ENCODE peak calls at places on chromosomes 7 and 10, in seven cellular contexts. E is IMR-90, L is fibroblast of lung, N is sigmoid colon, P is heart left ventricle, D is uterus, F is ovary. J is an unnamed sample. For H3K4me1, the result is how much of the 10 kb centered on the place peaks cover.

GRCh38 chr10:78314651-78315050 is 281.0 kb downstream of the RPS24 start:
- DNase-seq in E (no peak), L (no peak), N (no peak), P (no peak), D (peak), F (no peak), J (no peak)

GRCh38 chr10:28273343-28273742 is 29.5 kb downstream of the MPP7 start:
- DNase-seq in E (no peak), L (no peak), N (no peak), P (no peak), D (no peak), F (no peak), J (no peak)

GRCh38 chr7:69817096-69817495 is 218.8 kb downstream of the AUTS2 start:
- DNase-seq in E (peak), L (peak), N (no peak), P (no peak), D (no peak), F (no peak), J (no peak)

GRCh38 chr10:99368646-99369045 is 39.5 kb downstream of the CNNM1 start:
- DNase-seq in E (peak), L (no peak), N (no peak), P (no peak), D (no peak), F (no peak), J (no peak)

GRCh38 chr7:130148561-130148960 is 56.6 kb downstream of the TMEM209 start:
- DNase-seq in E (peak), L (peak), N (no peak), P (no peak), D (no peak), F (no peak), J (no peak)

GRCh38 chr7:92464515-92464914 is 13.2 kb downstream of the ERVW-1 start:
- DNase-seq in E (no peak), L (no peak), N (no peak), P (no peak), D (no peak), F (no peak), J (no peak)

GRCh38 chr10:12350167-12350872 is 973 bp downstream of the CAMK1D start:
- DNase-seq in E (peak), L (peak), N (peak), P (no peak), D (peak), F (peak), J (peak)

GRCh38 chr7:82036146-82036886 is 266.5 kb upstream of the HGF start:
- DNase-seq in E (peak), L (peak), N (no peak), P (no peak), D (no peak), F (no peak), J (no peak)

GRCh38 chr7:136205956-136206355 is 228.8 kb upstream of the MTPN start:
- DNase-seq in E (no peak), L (no peak), N (no peak), P (no peak), D (no peak), F (no peak), J (no peak)

GRCh38 chr10:129963831-129964501 is at the start of gene EBF3:
- DNase-seq in E (peak), L (no peak), N (peak), P (peak), D (peak), F (peak), J (peak)

GRCh38 chr7:33722383-33723096 is 182.8 kb upstream of the BMPER start:
- DNase-seq in E (peak), L (peak), N (no peak), P (no peak), D (no peak), F (no peak), J (no peak)

GRCh38 chr10:132941640-132942051 is 724 bp downstream of the CFAP46 start:
- DNase-seq in E (no peak), L (no peak), N (no peak), P (no peak), D (no peak), F (no peak), J (no peak)

GRCh38 chr10:2980116-2980515 is 87.2 kb upstream of the PFKP start:
- DNase-seq in E (peak), L (no peak), N (no peak), P (no peak), D (no peak), F (no peak), J (no peak)

GRCh38 chr7:116588641-116589594 is 64.1 kb downstream of the CAV1 start:
- DNase-seq in E (peak), L (peak), N (no peak), P (no peak), D (no peak), F (no peak), J (no peak)

GRCh38 chr7:77862691-77863090 is 64.1 kb downstream of the PHTF2 start:
- DNase-seq in E (no peak), L (peak), N (no peak), P (no peak), D (no peak), F (no peak), J (no peak)

GRCh38 chr10:116702165-116702564 is 40.2 kb downstream of the HSPA12A start:
- DNase-seq in E (no peak), L (no peak), N (peak), P (no peak), D (no peak), F (no peak), J (no peak)

GRCh38 chr7:106022193-106022821 is 59.2 kb downstream of the CDHR3 start:
- DNase-seq in E (no peak), L (no peak), N (no peak), P (no peak), D (no peak), F (no peak), J (no peak)

GRCh38 chr7:141132671-141133070 is 58.8 kb downstream of the TMEM178B start:
- DNase-seq in E (no peak), L (no peak), N (no peak), P (no peak), D (no peak), F (no peak), J (no peak)

GRCh38 chr10:93274419-93274818 is 200.7 kb downstream of the CYP26A1 start:
- DNase-seq in E (no peak), L (no peak), N (no peak), P (no peak), D (no peak), F (no peak), J (no peak)

GRCh38 chr10:48801026-48801425 is 116.4 kb downstream of the WDFY4 start:
- DNase-seq in E (no peak), L (no peak), N (no peak), P (no peak), D (no peak), F (no peak), J (no peak)

GRCh38 chr7:29479606-29480200 is 83.9 kb upstream of the PRR15 start:
- DNase-seq in E (no peak), L (peak), N (peak), P (no peak), D (peak), F (peak), J (no peak)

GRCh38 chr10:72694476-72695369 is 2.8 kb downstream of the MCU start:
- DNase-seq in E (peak), L (peak), N (no peak), P (no peak), D (no peak), F (no peak), J (no peak)

GRCh38 chr10:112815238-112816032 is 134.6 kb upstream of the TCF7L2 start:
- DNase-seq in E (peak), L (peak), N (no peak), P (no peak), D (no peak), F (no peak), J (no peak)

GRCh38 chr10:86104156-86104555 is 262.4 kb downstream of the GRID1 start:
- DNase-seq in E (no peak), L (no peak), N (no peak), P (no peak), D (no peak), F (no peak), J (no peak)

GRCh38 chr10:43145313-43145712 is 7.1 kb downstream of the CSGALNACT2 start:
- DNase-seq in E (no peak), L (no peak), N (no peak), P (no peak), D (no peak), F (no peak), J (no peak)

GRCh38 chr7:36192050-36192824 is 39.2 kb downstream of the EEPD1 start:
- DNase-seq in E (peak), L (peak), N (peak), P (no peak), D (no peak), F (peak), J (no peak)

GRCh38 chr10:6173203-6173602 is 29.5 kb upstream of the PFKFB3 start:
- DNase-seq in E (no peak), L (no peak), N (no peak), P (no peak), D (no peak), F (no peak), J (no peak)

GRCh38 chr7:33970566-33970965 is 65.2 kb downstream of the BMPER start:
- DNase-seq in E (no peak), L (no peak), N (no peak), P (no peak), D (no peak), F (no peak), J (no peak)

GRCh38 chr10:116122126-116122525 is 150.9 kb downstream of the GFRA1 start:
- DNase-seq in E (no peak), L (no peak), N (no peak), P (no peak), D (no peak), F (no peak), J (no peak)

GRCh38 chr10:51076442-51076841 is 2.2 kb downstream of the PRKG1 start:
- DNase-seq in E (no peak), L (no peak), N (no peak), P (no peak), D (no peak), F (no peak), J (no peak)

GRCh38 chr7:131819891-131820290 is 263.5 kb upstream of the PODXL start:
- DNase-seq in E (no peak), L (no peak), N (no peak), P (no peak), D (no peak), F (no peak), J (no peak)

GRCh38 chr10:63505562-63505961 is 15.6 kb upstream of the REEP3 start:
- DNase-seq in E (no peak), L (no peak), N (no peak), P (no peak), D (no peak), F (no peak), J (no peak)

GRCh38 chr10:104327745-104328635 is 10.3 kb downstream of the ITPRIP start:
- DNase-seq in E (peak), L (peak), N (peak), P (peak), D (no peak), F (peak), J (no peak)
- TF ChIP-seq CTCF in E (peak), L (no peak), N (no peak), P (no peak), D (no peak), F (no peak), J (no peak)

GRCh38 chr10:14602807-14603538 is 171.7 kb downstream of the FAM107B start:
- DNase-seq in E (peak), L (peak), N (no peak), P (no peak), D (no peak), F (no peak), J (no peak)
- H3K4me1 ChIP-seq in E (under half), L (under half), N (under half), P (under half), D (under half), F (under half), J (under half)

GRCh38 chr10:59465089-59465488 is 102.7 kb upstream of the FAM13C start:
- DNase-seq in E (peak), L (peak), N (no peak), P (no peak), D (no peak), F (no peak), J (no peak)
- TF ChIP-seq CTCF in E (peak), L (peak), N (no peak), P (peak), D (peak), F (no peak), J (peak)

GRCh38 chr10:21021843-21022594 is 124.9 kb upstream of the NEBL start:
- DNase-seq in E (no peak), L (no peak), N (no peak), P (no peak), D (no peak), F (no peak), J (no peak)
- H3K4me1 ChIP-seq in E (under half), L (under half), N (under half), P (under half), D (under half), F (under half), J (under half)

DNA sequence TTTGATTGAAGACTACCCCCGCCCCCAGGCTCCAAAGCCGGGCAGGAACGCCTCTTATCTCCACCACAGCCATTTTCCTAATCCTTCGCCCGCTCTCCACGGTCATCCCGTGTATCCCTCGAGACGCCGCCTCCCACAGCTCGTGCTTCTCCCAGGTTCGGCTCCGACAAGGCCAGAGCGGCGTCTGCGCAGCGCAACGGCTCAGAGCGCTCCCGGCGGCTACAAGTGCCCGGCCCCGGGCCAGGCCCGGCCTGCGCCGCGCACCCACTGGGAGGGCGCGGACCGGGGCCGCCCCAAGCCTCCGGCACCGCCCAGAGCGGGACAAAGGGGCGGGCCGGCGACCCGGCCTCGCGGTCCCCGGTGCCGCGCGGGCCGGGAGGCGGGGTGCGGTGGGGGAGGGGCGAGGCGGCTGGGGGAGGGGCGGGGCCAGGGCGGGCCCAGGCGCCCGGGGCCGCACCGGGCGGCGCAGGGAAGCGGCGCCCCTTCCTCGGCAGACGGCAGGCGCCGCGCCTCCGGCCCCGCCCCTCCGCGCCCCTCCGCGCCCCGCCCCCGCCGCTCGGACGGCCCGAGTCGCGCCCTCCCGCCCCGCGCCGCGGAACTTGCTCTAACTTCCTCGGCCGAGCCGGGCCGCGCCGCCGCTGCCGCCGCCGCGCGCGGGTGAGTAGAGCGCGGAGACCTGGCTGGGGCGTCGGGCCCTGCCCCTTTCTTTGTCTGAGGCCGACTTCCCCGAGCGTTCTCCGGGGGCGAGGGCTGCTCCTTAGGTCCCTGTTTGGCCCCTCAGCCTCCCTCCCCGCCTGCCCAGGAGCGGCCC is at the start of gene TSPAN14:
- DNase-seq in E (peak), L (peak), N (peak), P (peak), D (peak), F (peak), J (peak)
- TF ChIP-seq CTCF in E (no peak), L (no peak), N (no peak), P (no peak), D (no peak), F (no peak), J (no peak)